ENCODE peak calls at places on chromosomes 7 and 10, in five cellular contexts. L is CD8-positive, alpha-beta memory T cell; Y is GM23338; K is HCT116; R is heart left ventricle. P is an unnamed sample. For H3K27me3 and H3K4me1, the result is how much of the 10 kb centered on the place peaks cover.

GRCh38 chr10:113533801-113534200 is 19.1 kb upstream of the HABP2 start:
- DNase-seq in L (no peak), Y (no peak), K (no peak), R (no peak), P (no peak)

GRCh38 chr10:132865236-132865635 is 77.1 kb downstream of the CFAP46 start:
- DNase-seq in L (no peak), Y (no peak), K (no peak), R (no peak), P (peak)

GRCh38 chr7:7895004-7895650 is 73.5 kb upstream of the GLCCI1 start:
- DNase-seq in L (no peak), Y (no peak), K (no peak), R (no peak), P (peak)

GRCh38 chr7:122014697-122015096 is 129.4 kb downstream of the AASS start:
- DNase-seq in L (no peak), Y (no peak), K (no peak), R (no peak), P (no peak)

GRCh38 chr7:46558482-46559193 is 637.6 kb upstream of the IGFBP3 start:
- DNase-seq in L (no peak), Y (no peak), K (no peak), R (no peak), P (no peak)

GRCh38 chr10:48552946-48553564 is 51.8 kb downstream of the ARHGAP22 start:
- DNase-seq in L (no peak), Y (no peak), K (no peak), R (no peak), P (no peak)

GRCh38 chr10:58956926-58957325 is 219.5 kb upstream of the PHYHIPL start:
- DNase-seq in L (no peak), Y (no peak), K (peak), R (no peak), P (no peak)

GRCh38 chr7:125670926-125671572 is 741.4 kb upstream of the POT1 start:
- DNase-seq in L (no peak), Y (peak), K (peak), R (no peak), P (peak)

DNA sequence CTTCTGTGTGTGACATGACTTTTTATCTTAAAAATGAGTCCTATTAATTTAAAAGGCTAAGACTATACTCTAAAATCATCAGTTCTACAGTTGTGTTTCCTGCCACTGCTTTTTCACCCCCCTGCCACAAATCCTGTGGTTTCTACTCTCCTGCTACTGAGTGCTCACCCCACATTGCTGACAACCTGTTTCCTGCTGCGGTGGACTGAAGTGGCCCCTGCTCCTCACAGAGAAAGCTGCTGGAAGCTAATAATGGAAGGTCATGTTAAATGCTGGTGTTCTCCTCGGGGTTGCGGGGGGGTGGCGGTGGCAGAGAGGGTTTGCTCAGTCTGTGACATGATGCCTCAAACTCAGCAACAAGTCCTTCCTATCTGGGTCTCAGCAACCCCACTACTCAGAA is 113.2 kb upstream of the INHBA start:
- DNase-seq in L (no peak), Y (no peak), K (no peak), R (no peak), P (no peak)
- H3K27me3 ChIP-seq in L (under half), Y (under half), K (under half), R (under half), P (under half)

GRCh38 chr10:75744242-75744641 is 312.8 kb downstream of the LRMDA start:
- DNase-seq in L (no peak), Y (no peak), K (no peak), R (no peak), P (no peak)
- H3K4me1 ChIP-seq in L (under half), Y (under half), K (under half), R (under half), P (under half)

DNA sequence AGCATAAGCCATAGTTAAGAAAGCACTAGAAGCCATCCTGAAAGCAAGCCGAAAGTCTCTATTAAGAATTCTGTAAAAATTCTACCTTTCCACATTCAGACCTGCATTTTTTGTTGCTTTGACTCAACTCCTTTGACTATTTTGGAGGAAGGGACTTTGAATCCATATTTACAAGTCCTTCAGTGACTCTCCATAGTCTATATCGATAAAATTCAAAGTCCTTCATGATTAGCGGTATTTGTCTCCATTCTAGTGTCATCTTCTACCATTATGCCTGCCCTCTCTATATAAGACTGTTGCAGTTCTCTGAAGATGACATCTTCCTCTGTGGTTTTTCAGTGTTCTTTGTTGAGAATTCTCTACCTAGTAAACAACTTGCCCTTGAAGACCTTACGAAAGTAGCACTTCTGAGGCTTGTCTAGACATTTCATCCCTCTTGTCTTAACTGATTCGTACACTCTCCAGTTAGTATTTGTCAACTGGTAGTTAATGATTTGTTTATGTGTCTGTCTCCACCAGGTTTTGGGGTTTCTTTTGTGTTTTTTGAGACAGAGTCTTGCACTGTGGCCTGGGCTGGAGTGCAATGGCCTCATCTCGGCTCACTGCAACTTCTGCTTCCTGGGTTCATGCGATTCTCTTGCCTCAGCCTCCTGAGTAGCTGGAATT is 1.7 kb downstream of the CCSER2 start:
- DNase-seq in L (peak), Y (no peak), K (no peak), R (no peak), P (no peak)
- H3K4me3 ChIP-seq in L (peak), Y (peak), K (no peak), R (peak), P (peak)

DNA sequence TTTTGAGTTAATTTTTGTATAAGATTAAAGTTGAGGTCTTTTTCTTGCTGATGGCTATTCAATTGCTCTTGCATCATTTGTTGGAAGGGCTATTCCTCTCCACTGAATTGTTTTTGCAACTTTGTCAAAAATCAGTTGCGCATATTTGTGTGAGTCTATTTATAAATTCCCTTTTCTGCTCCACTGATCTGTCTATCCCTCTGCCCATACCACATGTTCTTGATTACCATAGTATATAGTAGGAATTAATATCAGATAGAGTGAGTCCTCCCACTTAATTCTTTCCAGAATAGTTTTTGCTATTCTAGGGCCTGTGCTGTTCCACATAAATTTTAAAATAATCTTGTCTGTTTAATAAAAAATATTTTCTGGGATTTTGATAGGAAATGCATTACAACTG is 152.3 kb upstream of the ADCY1 start:
- DNase-seq in L (no peak), Y (no peak), K (no peak), R (no peak), P (no peak)
- H3K27me3 ChIP-seq in L (under half), Y (under half), K (under half), R (under half), P (under half)

GRCh38 chr10:31708513-31708912 is 220.1 kb downstream of the ARHGAP12 start:
- DNase-seq in L (no peak), Y (no peak), K (no peak), R (peak), P (no peak)

GRCh38 chr10:31704195-31704594 is 224.4 kb downstream of the ARHGAP12 start:
- DNase-seq in L (no peak), Y (no peak), K (no peak), R (no peak), P (no peak)

GRCh38 chr10:31706921-31707571 is 221.6 kb downstream of the ARHGAP12 start:
- DNase-seq in L (no peak), Y (no peak), K (no peak), R (peak), P (no peak)

GRCh38 chr10:31707578-31708411 is 220.8 kb downstream of the ARHGAP12 start:
- DNase-seq in L (no peak), Y (no peak), K (no peak), R (peak), P (no peak)

DNA sequence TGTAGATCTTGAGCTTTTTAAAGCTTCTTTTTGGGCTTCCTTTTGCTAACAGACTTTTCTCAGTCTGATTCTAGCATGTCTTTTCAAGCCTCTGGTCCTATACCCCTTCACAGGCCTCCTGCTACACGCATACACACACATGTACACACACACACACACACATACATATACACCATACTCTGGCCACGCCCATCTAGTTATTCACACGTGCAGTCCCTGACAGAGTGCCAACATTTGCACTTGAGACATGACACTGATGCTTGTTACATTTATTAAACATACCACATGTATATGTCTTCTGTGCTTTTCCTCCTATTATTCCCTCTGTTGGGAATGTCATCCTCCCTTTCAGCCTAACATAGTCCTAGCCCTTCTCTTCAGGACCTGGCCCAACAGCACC is 222.2 kb downstream of the ARHGAP12 start:
- DNase-seq in L (no peak), Y (no peak), K (no peak), R (no peak), P (no peak)
- H3K4me1 ChIP-seq in L (under half), Y (under half), K (under half), R (under half), P (under half)

GRCh38 chr7:55517191-55517633 is 55.1 kb downstream of the VOPP1 start:
- DNase-seq in L (no peak), Y (no peak), K (no peak), R (no peak), P (no peak)
- H3K4me3 ChIP-seq in L (no peak), Y (no peak), K (no peak), R (no peak), P (no peak)

GRCh38 chr10:36773652-36774051 is 351.7 kb upstream of the ANKRD30A start:
- DNase-seq in L (no peak), Y (no peak), K (no peak), R (no peak), P (no peak)
- H3K27me3 ChIP-seq in L (under half), Y (under half), K (under half), R (under half), P (under half)

GRCh38 chr10:103795634-103796265 is 59.6 kb downstream of the SH3PXD2A start:
- DNase-seq in L (no peak), Y (no peak), K (no peak), R (no peak), P (no peak)
- H3K4me1 ChIP-seq in L (under half), Y (under half), K (under half), R (under half), P (under half)